ENCODE peak calls at places on chromosomes 7 and 10, in five cellular contexts. Z is fibroblast of lung, W is SK-N-SH, B is colonic mucosa, P is mesenchymal stem cell. J is an unnamed sample.

GRCh38 chr7:22305706-22306105 is 51.2 kb downstream of the RAPGEF5 start:
- DNase-seq in Z (no peak), W (no peak), B (no peak), P (no peak), J (no peak)

GRCh38 chr10:101291254-101292193 is 62.3 kb upstream of the LBX1 start:
- DNase-seq in P (peak; percentile 48), Z (no peak), B (no peak), W (peak; percentile 94), J (peak; percentile 85)

GRCh38 chr10:23035569-23035968 is 59.8 kb upstream of the MSRB2 start:
- DNase-seq in P (peak; percentile 14), B (no peak), Z (no peak), W (peak; percentile 26), J (no peak)

GRCh38 chr7:112594397-112594796 is 113.6 kb downstream of the LSMEM1 start:
- DNase-seq in Z (peak; percentile 64), W (peak; percentile 39), B (no peak), P (no peak), J (no peak)

GRCh38 chr7:51789494-51789893 is 472.9 kb upstream of the COBL start:
- DNase-seq in P (no peak), B (no peak), Z (no peak), W (peak; percentile 21), J (no peak)

GRCh38 chr7:5625938-5626337 is 155.5 kb downstream of the RNF216 start:
- DNase-seq in B (no peak), W (peak; percentile 36), Z (peak; percentile 93), P (peak; percentile 92), J (no peak)

GRCh38 chr7:134431805-134432204 is 27.1 kb downstream of the AKR1B1 start:
- DNase-seq in P (no peak), W (peak; percentile 39), B (peak; percentile 92), Z (no peak), J (no peak)

GRCh38 chr7:107078517-107078966 is 34.0 kb downstream of the PRKAR2B start:
- DNase-seq in B (no peak), P (peak; percentile 76), W (peak; percentile 53), Z (peak; percentile 64), J (no peak)

GRCh38 chr10:113997428-113997827 is 46.2 kb upstream of the ADRB1 start:
- DNase-seq in P (no peak), W (no peak), Z (no peak), B (peak; percentile 55), J (no peak)

GRCh38 chr7:108054537-108054936 is 51.6 kb upstream of the LAMB1 start:
- DNase-seq in Z (no peak), W (no peak), P (no peak), B (no peak), J (no peak)

GRCh38 chr10:58512470-58513188 is at the start of gene BICC1:
- DNase-seq in B (peak; percentile 47), P (peak; percentile 45), W (peak; percentile 93), Z (peak; percentile 69), J (peak; percentile 85)

GRCh38 chr7:101936223-101936611 is 118.8 kb downstream of the CUX1 start:
- DNase-seq in B (peak; percentile 58), W (no peak), Z (no peak), P (no peak), J (no peak)

GRCh38 chr7:153847828-153848227 is 204.4 kb upstream of the DPP6 start:
- DNase-seq in B (no peak), Z (no peak), P (no peak), W (no peak), J (no peak)

GRCh38 chr10:10500941-10501340 is 516.7 kb upstream of the CELF2 start:
- DNase-seq in B (no peak), W (no peak), Z (peak; percentile 86), P (peak; percentile 78), J (no peak)

GRCh38 chr7:5494683-5495561 is 71.3 kb upstream of the TNRC18 start:
- DNase-seq in W (peak; percentile 95), P (peak; percentile 76), B (peak; percentile 72), Z (peak; percentile 63), J (peak; percentile 91)

GRCh38 chr10:63582686-63583085 is 61.5 kb downstream of the REEP3 start:
- DNase-seq in W (no peak), P (no peak), B (no peak), Z (no peak), J (no peak)
- H3K27ac ChIP-seq in W (no peak overlapping the region), P (no peak overlapping the region), B (no peak overlapping the region), Z (no peak overlapping the region), J (no peak overlapping the region)

DNA sequence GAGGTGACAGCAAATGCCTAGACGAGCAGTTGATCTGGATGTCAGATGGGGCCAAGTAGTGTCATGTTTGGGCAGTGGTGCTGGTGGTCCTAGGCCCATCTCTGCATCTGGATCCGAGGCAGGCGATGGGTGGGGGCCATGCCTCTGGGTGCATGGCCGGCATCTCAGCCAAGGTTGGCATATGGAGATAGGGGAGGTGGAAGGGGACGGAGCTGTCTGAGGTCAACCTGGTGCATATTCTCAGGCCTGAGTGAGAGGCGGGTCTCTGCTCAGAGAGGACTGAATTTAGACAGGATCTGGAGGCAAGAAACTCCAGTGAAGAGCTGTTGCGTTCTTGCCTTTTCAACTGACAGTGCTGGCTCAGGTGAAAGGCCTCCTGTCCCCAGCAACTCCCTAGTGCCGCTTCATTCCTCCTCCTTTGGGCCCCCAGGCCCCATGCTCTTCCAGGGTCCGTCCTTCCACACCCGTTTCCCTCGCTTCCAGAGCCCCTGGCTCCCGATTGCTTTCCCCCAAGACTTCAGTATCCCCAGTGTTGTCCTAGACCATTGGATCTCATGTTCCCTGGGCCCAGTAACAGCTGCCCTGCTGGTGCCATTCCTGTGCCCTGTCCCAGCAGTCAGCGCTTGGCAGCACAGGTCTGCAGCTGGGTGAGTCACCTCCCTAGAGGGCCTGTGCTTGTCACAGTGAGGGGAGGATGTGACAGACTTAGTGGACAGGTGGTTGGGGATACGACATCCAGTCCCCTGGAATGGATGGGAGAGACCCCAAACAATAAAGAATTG is 32.6 kb downstream of the GBX1 start:
- DNase-seq in Z (no peak), B (no peak), W (no peak), P (no peak), J (no peak)
- H3K9ac ChIP-seq in Z (no peak overlapping the region), B (no peak overlapping the region), W (no peak overlapping the region), P (no peak overlapping the region), J (no peak overlapping the region)

GRCh38 chr7:155373359-155374273 is 75.9 kb downstream of the INSIG1 start:
- DNase-seq in Z (no peak), W (peak; percentile 61), B (no peak), P (peak; percentile 16), J (peak; percentile 68)

GRCh38 chr7:155377071-155377836 is 79.6 kb downstream of the INSIG1 start:
- DNase-seq in B (no peak), W (no peak), Z (no peak), P (no peak), J (peak; percentile 36)

GRCh38 chr7:155377837-155378579 is 79.9 kb upstream of the EN2 start:
- DNase-seq in B (no peak), W (peak; percentile 73), P (peak; percentile 22), Z (peak; percentile 38), J (peak; percentile 74)

GRCh38 chr7:155374276-155375252 is 76.9 kb downstream of the INSIG1 start:
- DNase-seq in P (no peak), Z (no peak), B (no peak), W (peak; percentile 53), J (no peak)

GRCh38 chr7:155375337-155376277 is 77.9 kb downstream of the INSIG1 start:
- DNase-seq in P (no peak), B (no peak), W (no peak), Z (no peak), J (no peak)
- H3K27ac ChIP-seq in P (no peak overlapping the region), B (no peak overlapping the region), W (no peak overlapping the region), Z (no peak overlapping the region), J (no peak overlapping the region)

DNA sequence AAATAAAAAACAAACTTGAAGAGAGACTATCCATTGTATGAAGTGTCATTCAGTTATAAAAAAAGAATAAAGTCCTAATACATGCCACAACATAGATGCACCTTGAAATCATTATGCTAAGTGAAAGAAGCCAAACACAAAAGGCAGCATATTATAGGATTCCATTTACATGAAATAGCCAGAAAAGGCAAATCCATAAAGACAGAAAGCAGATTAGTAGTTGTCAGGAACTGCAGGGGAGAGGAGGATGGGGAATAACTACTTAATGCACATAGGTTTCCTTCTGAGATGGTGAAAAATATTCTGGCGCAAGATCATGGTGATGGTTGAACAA is 6.6 kb upstream of the PON1 start:
- DNase-seq in B (no peak), W (no peak), Z (no peak), P (no peak), J (no peak)
- H3K9ac ChIP-seq in B (no peak overlapping the region), W (peak overlapping the region; percentile 23), Z (no peak overlapping the region), P (peak overlapping the region; percentile 73), J (no peak overlapping the region)

DNA sequence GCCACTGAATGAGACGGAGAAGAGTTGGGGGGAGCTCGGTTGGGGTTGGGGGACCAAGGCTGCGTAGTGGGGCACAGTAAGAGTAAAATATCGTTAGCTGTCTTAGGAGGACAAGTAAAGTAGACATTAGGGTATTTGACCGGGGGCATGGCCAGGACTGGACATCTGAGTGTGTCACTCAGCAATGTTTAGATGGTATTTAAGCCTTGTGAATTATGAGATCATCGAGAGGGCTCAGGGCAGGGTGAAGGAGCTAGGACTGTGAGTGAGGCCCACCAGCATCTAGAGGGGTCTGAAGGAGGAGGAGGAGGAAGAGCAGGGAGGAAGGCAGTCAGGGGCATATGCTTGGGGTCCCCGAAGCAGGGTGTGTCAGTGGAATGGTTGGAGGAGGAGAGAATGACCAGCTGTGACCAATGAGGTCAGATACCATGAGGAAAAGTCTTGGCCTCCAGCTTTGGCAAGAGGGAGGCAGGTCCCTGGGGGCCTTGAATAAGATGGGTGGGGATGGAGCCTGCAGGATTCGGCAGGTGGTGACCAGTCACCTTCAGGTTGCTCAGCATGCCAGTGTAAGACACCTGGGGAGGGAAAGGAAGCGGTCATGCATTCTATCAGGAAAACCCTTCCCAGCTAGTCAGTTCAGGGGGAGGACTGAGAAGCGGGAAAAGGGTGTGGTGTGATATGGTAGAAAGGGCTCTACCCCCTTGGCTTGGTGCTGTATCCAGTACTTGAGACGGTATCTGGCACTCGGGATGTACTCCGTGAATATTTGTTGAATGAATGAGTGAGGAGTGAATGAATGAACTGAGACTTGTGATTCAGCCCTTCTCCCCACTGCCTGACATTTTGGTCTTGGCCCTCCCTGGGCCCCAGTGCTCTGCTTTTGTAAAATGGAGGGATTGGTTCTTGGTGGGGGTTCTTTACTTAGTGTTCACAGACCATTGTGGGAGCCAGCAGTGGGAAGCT is 34.8 kb upstream of the SH2D4B start:
- DNase-seq in W (no peak), Z (no peak), P (no peak), B (no peak), J (no peak)
- H3K27ac ChIP-seq in W (peak overlapping the region; percentile 92), Z (no peak overlapping the region), P (peak overlapping the region; percentile 99), B (peak overlapping the region; percentile 50), J (peak overlapping the region; percentile 23)

GRCh38 chr7:1087462-1087809 is 477 bp upstream of the GPER1 start:
- DNase-seq in B (no peak), W (no peak), Z (peak; percentile 61), P (peak; percentile 52), J (no peak)
- H3K9ac ChIP-seq in B (peak overlapping the region; percentile 71), W (peak overlapping the region; percentile 43), Z (no peak overlapping the region), P (peak overlapping the region; percentile 88), J (no peak overlapping the region)

GRCh38 chr10:71573562-71574300 is 145.8 kb downstream of the C10orf105 start:
- DNase-seq in P (no peak), W (no peak), B (no peak), Z (no peak), J (peak; percentile 29)
- H3K27ac ChIP-seq in P (no peak overlapping the region), W (no peak overlapping the region), B (no peak overlapping the region), Z (no peak overlapping the region), J (no peak overlapping the region)

DNA sequence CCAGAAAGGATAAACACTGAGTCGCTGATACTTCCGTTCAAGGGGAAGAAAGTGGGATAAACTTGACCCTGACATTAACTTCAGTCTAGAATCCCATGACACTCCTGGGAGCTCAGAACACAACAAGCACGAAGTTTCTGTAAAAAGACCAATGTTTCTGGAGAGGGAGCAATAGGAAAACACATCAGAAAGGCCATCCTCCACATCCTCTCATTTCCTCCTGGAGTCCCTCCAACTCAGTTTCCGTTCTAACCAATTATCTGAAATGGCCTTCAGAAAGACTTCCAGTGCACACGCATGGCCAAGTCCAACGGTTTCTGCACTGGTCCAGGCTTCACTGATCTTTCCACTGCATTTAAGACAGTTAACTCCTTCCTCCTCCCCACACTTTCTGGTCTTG is 113.4 kb downstream of the SORBS1 start:
- DNase-seq in W (no peak), P (peak; percentile 33), Z (peak; percentile 53), B (no peak), J (no peak)
- H3K9ac ChIP-seq in W (no peak overlapping the region), P (no peak overlapping the region), Z (no peak overlapping the region), B (no peak overlapping the region), J (no peak overlapping the region)

J was measured in kidney.